ENCODE peak calls at places on chromosomes 2 and 18, in four cellular contexts. W, R, S and G are unnamed samples.

GRCh38 chr2:105379741-105380186 is 19.1 kb downstream of the FHL2 start:
- DNase-seq in W (no peak), R (no peak), S (peak), G (no peak)

GRCh38 chr2:68110102-68110501 is 47.3 kb upstream of the C1D start:
- DNase-seq in W (no peak), R (no peak), S (no peak), G (no peak)

GRCh38 chr2:213751446-213751845 is 467.2 kb downstream of the SPAG16 start:
- DNase-seq in W (no peak), R (no peak), S (no peak), G (no peak)

GRCh38 chr2:206915136-206915535 is 24.2 kb upstream of the CPO start:
- DNase-seq in W (peak), R (no peak), S (peak), G (no peak)

GRCh38 chr2:109210431-109211200 is 81.6 kb downstream of the SH3RF3 start:
- DNase-seq in W (peak), R (no peak), S (no peak), G (no peak)

GRCh38 chr2:144328933-144329332 is 191.0 kb downstream of the ZEB2 start:
- DNase-seq in W (no peak), R (no peak), S (no peak), G (no peak)

GRCh38 chr2:190099890-190100289 is 37.4 kb upstream of the MSTN start:
- DNase-seq in W (no peak), R (peak), S (peak), G (no peak)

GRCh38 chr18:7844017-7844416 is 276.9 kb downstream of the PTPRM start:
- DNase-seq in W (no peak), R (no peak), S (no peak), G (no peak)

GRCh38 chr2:25797607-25798488 is 80.4 kb downstream of the ASXL2 start:
- DNase-seq in W (no peak), R (no peak), S (no peak), G (no peak)

GRCh38 chr2:30530346-30530745 is 83.3 kb downstream of the LCLAT1 start:
- DNase-seq in W (no peak), R (no peak), S (no peak), G (no peak)

GRCh38 chr2:83081835-83082522 is 1377.1 kb downstream of the SUCLG1 start:
- DNase-seq in W (peak), R (no peak), S (peak), G (no peak)

GRCh38 chr2:233979748-233980147 is 62.6 kb downstream of the TRPM8 start:
- DNase-seq in W (no peak), R (no peak), S (no peak), G (no peak)

GRCh38 chr18:8609711-8610441 is 639 bp downstream of the RAB12 start:
- DNase-seq in W (no peak), R (peak), S (peak), G (no peak)

GRCh38 chr2:190646780-190647626 is 1.9 kb upstream of the NAB1 start:
- DNase-seq in W (peak), R (no peak), S (no peak), G (no peak)

GRCh38 chr2:53715568-53715967 is 52.0 kb upstream of the CHAC2 start:
- DNase-seq in W (no peak), R (no peak), S (peak), G (no peak)

GRCh38 chr2:46350030-46350699 is 53.0 kb downstream of the EPAS1 start:
- DNase-seq in W (peak), R (no peak), S (no peak), G (no peak)
- H3K27ac ChIP-seq in W (no peak), R (no peak), S (peak), G (peak)

GRCh38 chr2:196989496-196989895 is 63.0 kb upstream of the PGAP1 start:
- DNase-seq in W (no peak), R (no peak), S (no peak), G (no peak)

GRCh38 chr2:196992466-196992865 is 66.0 kb upstream of the PGAP1 start:
- DNase-seq in W (no peak), R (no peak), S (no peak), G (no peak)

GRCh38 chr2:196990092-196990491 is 63.6 kb upstream of the PGAP1 start:
- DNase-seq in W (no peak), R (no peak), S (no peak), G (no peak)

GRCh38 chr2:196988599-196988998 is 62.1 kb upstream of the PGAP1 start:
- DNase-seq in W (no peak), R (no peak), S (no peak), G (no peak)

DNA sequence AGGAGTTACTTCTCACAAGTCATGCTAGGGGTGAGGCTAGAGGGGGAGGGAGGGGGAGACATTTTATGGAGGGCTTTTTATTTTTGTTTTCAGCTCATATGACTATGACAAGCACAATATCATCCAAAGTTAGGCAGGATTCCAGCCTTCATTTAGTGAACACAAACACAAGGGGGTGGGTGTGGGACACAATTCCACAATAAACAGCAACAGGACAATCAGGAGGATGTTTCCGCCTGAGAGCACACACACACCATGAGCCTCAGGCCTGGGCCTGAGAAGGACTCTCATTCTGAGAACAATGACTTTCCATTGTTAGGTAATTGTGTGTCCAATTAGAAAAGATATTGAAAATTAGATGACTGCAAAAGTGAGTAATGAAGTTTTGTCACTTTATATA is 64.6 kb upstream of the PGAP1 start:
- DNase-seq in W (no peak), R (peak), S (no peak), G (no peak)
- H3K27ac ChIP-seq in W (no peak), R (peak), S (no peak), G (no peak)

GRCh38 chr2:178016612-178017011 is 56.0 kb downstream of the PDE11A start:
- DNase-seq in W (no peak), R (no peak), S (no peak), G (no peak)

GRCh38 chr2:178012639-178013038 is 59.9 kb downstream of the PDE11A start:
- DNase-seq in W (no peak), R (no peak), S (no peak), G (no peak)

DNA sequence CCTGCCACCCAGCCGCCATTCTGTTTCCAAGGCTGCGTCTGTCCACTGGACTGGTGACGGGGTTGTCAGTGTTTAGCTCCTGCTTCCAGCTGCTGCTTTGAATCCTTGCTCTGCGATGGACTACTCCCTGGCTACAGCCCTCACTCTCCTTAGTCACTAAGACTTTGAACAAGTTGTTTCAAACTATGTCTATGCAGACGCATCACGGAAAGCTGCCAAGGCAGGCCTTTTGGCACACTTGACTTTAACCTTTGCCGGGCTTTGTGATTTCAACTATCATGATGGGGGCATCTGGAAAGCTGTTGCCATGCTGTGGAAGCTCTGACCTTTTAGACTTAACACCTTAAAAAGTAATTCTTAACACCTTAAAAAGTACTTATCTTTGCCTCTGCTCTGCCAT is 54.4 kb downstream of the PDE11A start:
- DNase-seq in W (no peak), R (no peak), S (no peak), G (no peak)
- H3K27ac ChIP-seq in W (no peak), R (no peak), S (no peak), G (no peak)

GRCh38 chr2:168798888-168799410 is 3.5 kb upstream of the NOSTRIN start:
- DNase-seq in W (no peak), R (no peak), S (peak), G (no peak)

GRCh38 chr2:168797286-168797655 is 5.2 kb upstream of the NOSTRIN start:
- DNase-seq in W (no peak), R (no peak), S (peak), G (no peak)

GRCh38 chr2:168796583-168797285 is 5.7 kb upstream of the NOSTRIN start:
- DNase-seq in W (no peak), R (no peak), S (no peak), G (no peak)

GRCh38 chr2:168796090-168796577 is 6.3 kb upstream of the NOSTRIN start:
- DNase-seq in W (no peak), R (no peak), S (no peak), G (no peak)

GRCh38 chr2:168798076-168798887 is 4.2 kb upstream of the NOSTRIN start:
- DNase-seq in W (no peak), R (peak), S (peak), G (no peak)
- H3K27ac ChIP-seq in W (no peak), R (no peak), S (peak), G (no peak)

GRCh38 chr18:45935591-45936335 is 31.4 kb downstream of the EPG5 start:
- DNase-seq in W (peak), R (no peak), S (peak), G (no peak)

GRCh38 chr18:45945669-45946068 is 21.5 kb downstream of the EPG5 start:
- DNase-seq in W (no peak), R (no peak), S (no peak), G (no peak)

GRCh38 chr18:45938488-45938935 is 28.6 kb downstream of the EPG5 start:
- DNase-seq in W (no peak), R (no peak), S (peak), G (no peak)

GRCh38 chr18:45940724-45941123 is 26.4 kb downstream of the EPG5 start:
- DNase-seq in W (peak), R (no peak), S (no peak), G (no peak)
- H3K27ac ChIP-seq in W (no peak), R (no peak), S (no peak), G (no peak)

DNA sequence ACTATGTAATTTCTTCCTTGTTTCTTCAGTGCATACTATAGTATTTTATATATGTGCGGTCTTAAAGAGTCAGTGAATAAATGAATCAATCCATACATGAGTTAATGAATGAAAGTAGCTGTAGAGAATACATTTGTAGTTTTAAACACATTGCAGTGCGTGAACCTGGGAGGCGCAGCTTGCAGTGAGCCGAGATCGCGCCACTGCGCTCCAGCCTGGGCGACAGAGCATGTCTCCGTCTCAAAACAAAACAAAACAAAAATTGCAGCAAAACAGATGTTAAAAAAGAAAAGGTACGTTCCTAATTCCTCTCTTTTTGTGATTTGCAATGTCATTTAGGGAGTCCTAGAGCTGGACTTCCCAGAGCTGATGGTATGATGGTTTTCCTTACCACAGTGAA is 1144.8 kb upstream of the FANCL start:
- DNase-seq in W (no peak), R (no peak), S (no peak), G (no peak)
- H3K27ac ChIP-seq in W (no peak), R (no peak), S (no peak), G (no peak)

GRCh38 chr2:181822097-181822496 is 69.4 kb upstream of the ITPRID2 start:
- DNase-seq in W (no peak), R (no peak), S (no peak), G (no peak)

GRCh38 chr2:181818826-181819225 is 72.7 kb upstream of the ITPRID2 start:
- DNase-seq in W (no peak), R (no peak), S (no peak), G (no peak)

GRCh38 chr2:181821064-181821463 is 70.5 kb upstream of the ITPRID2 start:
- DNase-seq in W (no peak), R (no peak), S (no peak), G (no peak)

GRCh38 chr2:181828122-181828705 is 63.3 kb upstream of the ITPRID2 start:
- DNase-seq in W (no peak), R (no peak), S (no peak), G (no peak)

GRCh38 chr2:181823405-181823804 is 68.1 kb upstream of the ITPRID2 start:
- DNase-seq in W (no peak), R (no peak), S (no peak), G (no peak)
- H3K27ac ChIP-seq in W (no peak), R (no peak), S (no peak), G (no peak)

DNA sequence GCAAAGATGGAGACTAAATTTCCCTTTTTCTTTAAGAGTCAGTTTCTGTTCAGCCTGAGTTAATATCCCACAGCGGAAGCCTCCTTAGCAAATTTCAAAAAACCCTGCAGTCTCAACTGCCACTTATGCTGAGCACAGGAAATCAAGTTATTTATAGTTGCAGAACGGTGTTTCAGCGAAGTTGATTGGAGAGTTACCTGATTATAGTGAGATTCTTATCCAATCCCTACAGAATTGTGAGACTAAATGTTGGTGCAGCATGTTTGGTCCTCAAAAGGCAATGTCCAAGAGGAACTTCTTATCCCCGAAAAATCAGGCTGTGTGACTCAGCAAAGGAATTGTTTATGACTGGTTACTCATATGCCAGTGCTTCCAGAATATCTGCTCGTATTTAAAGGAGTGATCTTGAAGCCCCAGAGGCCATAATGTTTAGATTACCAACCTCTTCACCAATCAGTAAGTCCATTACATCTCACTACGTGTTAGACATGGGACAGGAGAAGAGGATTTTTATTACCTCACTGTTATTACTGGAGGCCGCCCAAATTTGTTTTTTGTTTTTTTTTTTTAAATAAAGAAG is 67.9 kb downstream of the LRRFIP1 start:
- DNase-seq in W (peak), R (no peak), S (peak), G (no peak)
- H3K27ac ChIP-seq in W (peak), R (no peak), S (peak), G (no peak)

GRCh38 chr2:232441147-232441651 is 14.8 kb upstream of the ALPI start:
- DNase-seq in W (no peak), R (no peak), S (no peak), G (no peak)

GRCh38 chr2:232439758-232440135 is 16.2 kb upstream of the ALPI start:
- DNase-seq in W (no peak), R (no peak), S (no peak), G (no peak)

GRCh38 chr2:232447638-232448472 is 8.1 kb upstream of the ALPI start:
- DNase-seq in W (no peak), R (no peak), S (peak), G (peak)

GRCh38 chr2:232447091-232447620 is 8.8 kb upstream of the ALPI start:
- DNase-seq in W (no peak), R (no peak), S (no peak), G (no peak)

DNA sequence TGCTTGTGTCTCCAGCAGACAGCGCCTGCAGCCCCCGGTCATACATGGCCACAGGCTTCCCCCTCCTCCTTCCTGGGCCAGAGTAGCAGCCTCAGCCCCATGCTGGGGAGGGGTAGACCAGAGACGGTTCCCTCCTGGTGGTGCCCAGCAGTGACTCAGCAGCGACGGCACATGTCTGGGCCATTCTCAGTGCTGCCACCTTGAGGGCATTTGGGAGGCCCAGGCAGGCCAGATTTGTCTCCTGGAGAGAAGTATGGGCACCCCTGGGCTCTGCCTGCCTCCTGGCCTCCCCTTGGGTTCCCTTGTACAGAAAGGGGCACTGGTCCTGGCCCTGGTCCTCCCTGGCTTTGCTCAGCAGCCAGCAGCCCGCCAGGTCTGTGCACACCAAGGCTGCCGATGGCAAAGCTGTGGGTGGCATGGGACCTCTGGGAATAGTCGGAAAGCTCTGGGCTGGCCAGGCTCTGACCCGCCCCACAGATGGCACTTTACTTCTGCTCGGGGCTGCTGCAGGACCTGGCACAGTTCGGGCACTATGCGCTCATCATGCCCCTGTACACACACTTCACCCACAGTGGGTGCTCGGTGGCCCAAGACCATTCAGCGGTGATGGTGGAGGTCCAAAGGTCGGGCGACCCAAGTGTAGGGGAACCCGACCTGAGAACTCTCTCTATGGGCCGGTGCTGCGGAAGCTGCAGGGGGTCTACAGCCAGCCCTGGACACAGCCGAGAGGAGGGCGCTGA is 11.4 kb upstream of the ALPI start:
- DNase-seq in W (peak), R (peak), S (peak), G (no peak)
- H3K27ac ChIP-seq in W (no peak), R (no peak), S (no peak), G (no peak)

GRCh38 chr2:60505861-60506260 is 47.6 kb downstream of the BCL11A start:
- DNase-seq in W (no peak), R (no peak), S (no peak), G (no peak)
- H3K27ac ChIP-seq in W (no peak), R (no peak), S (no peak), G (no peak)